ENCODE peak calls at places on chromosomes 16 and 17, in four cellular contexts. B, U, P and W are unnamed samples.
A peak's percentile ranks its signal among the peaks of the same experiment; 100 is the strongest.

GRCh38 chr17:67027031-67027628 is 17.2 kb upstream of the CACNG1 start:
- DNase-seq in P (no peak), U (no peak), B (peak; percentile 17), W (no peak)

GRCh38 chr17:77083547-77083946 is 57.2 kb upstream of the SEC14L1 start:
- DNase-seq in P (no peak), U (no peak), B (no peak), W (no peak)

GRCh38 chr17:44956076-44956475 is 8.5 kb upstream of the KIF18B start:
- DNase-seq in P (no peak), U (no peak), B (no peak), W (no peak)

GRCh38 chr16:67014641-67015315 is 14.2 kb upstream of the CBFB start:
- DNase-seq in P (no peak), U (no peak), B (no peak), W (no peak)

GRCh38 chr17:74054249-74054648 is 149.2 kb upstream of the RPL38 start:
- DNase-seq in U (no peak), B (no peak), P (no peak), W (no peak)

GRCh38 chr17:31321971-31322370 is 549 bp upstream of the EVI2A start:
- DNase-seq in B (no peak), U (no peak), P (no peak), W (no peak)

GRCh38 chr17:72386619-72387237 is 265.9 kb downstream of the SOX9 start:
- DNase-seq in P (no peak), U (no peak), B (no peak), W (no peak)

GRCh38 chr16:74605746-74606520 is 981 bp downstream of the GLG1 start:
- DNase-seq in U (no peak), B (no peak), P (no peak), W (no peak)

GRCh38 chr16:66013497-66013896 is 353.0 kb upstream of the CDH5 start:
- DNase-seq in P (no peak), B (no peak), U (no peak), W (no peak)

GRCh38 chr17:55605705-55606104 is 94.5 kb upstream of the SMIM36 start:
- DNase-seq in P (no peak), U (no peak), B (no peak), W (no peak)

GRCh38 chr16:15949210-15950166 is at the start of gene ABCC1:
- DNase-seq in U (no peak), B (no peak), P (peak; percentile 52), W (peak; percentile 70)

GRCh38 chr16:87895641-87896141 is 26.4 kb upstream of the SLC7A5 start:
- DNase-seq in U (no peak), P (no peak), B (peak; percentile 52), W (no peak)

GRCh38 chr17:48002920-48003685 is 32.2 kb downstream of the CDK5RAP3 start:
- DNase-seq in B (no peak), P (peak; percentile 79), U (no peak), W (no peak)

DNA sequence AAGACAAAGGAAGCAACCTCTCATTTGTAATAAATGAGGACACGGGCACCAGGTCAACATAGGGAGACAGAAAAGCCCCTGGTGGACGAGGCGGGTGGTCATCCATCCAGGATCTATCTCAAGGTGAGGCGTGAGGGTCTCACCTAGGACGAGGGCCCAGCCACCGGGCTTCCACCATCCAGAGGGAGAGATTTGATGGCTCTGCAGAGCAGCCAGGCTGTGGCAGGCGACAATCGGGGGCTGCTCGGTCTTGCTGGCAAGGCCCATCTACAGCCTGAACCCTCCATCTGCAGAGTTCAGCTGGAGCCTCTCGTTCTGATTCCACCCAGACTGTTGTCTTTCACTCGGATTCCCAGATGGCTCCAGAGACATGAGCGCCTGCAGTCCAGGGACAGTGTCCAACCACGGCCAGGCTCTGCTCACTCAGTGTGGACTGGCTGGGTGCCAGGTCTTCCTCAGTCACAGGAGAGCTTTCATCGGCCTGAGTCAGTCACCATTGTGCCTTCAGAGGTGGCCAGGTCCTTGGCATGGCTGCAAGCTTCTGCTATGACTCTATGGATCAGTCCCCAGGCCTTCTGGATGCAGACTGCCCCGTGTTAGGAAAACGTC is 5.9 kb downstream of the LITAFD start:
- DNase-seq in P (no peak), B (peak; percentile 78), U (no peak), W (no peak)
- H3K9ac ChIP-seq in P (no peak overlapping the region), B (no peak overlapping the region), U (no peak overlapping the region), W (no peak overlapping the region)

GRCh38 chr17:52762794-52763167 is 604.3 kb upstream of the CA10 start:
- DNase-seq in B (no peak), P (no peak), U (no peak), W (peak; percentile 61)

GRCh38 chr17:52756739-52757138 is 598.2 kb upstream of the CA10 start:
- DNase-seq in U (no peak), B (no peak), P (no peak), W (no peak)

GRCh38 chr17:52759864-52760263 is 601.4 kb upstream of the CA10 start:
- DNase-seq in U (no peak), B (no peak), P (no peak), W (no peak)

GRCh38 chr17:52758481-52758880 is 600.0 kb upstream of the CA10 start:
- DNase-seq in B (no peak), P (no peak), U (no peak), W (no peak)

DNA sequence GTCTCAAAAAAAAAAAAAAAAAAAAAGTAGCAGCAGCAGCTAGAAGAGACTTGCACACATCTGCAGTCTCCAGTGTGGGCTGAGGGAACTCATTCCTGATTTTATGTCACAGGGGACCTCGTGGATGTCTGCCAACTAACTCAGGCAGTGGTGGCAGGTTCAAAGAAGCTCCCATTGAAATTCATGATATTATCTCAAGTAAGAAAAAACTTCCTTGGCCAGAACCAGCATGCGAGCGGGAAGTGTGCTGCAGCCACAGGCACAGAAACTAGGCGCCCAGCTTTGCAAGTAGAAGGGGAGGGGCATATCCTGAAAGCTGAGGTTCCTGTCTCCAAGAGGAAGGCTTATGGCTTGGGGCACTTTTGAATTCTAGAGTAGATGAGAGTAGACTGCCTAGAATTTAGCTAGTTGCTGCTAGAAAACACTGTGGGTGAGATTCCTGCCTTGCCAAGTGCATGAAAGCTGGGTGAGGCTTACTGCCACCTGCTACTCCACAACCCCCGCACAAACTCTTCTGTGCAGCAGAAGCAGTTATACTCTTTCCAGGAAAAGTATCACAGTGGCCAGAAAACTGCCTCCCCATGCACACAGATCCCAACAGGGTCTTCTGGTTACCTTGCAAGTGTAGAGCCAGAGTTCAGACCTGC is 603.8 kb upstream of the CA10 start:
- DNase-seq in P (peak; percentile 32), U (no peak), B (no peak), W (peak; percentile 32)
- H4K5ac ChIP-seq in P (no peak overlapping the region), U (no peak overlapping the region), B (no peak overlapping the region), W (no peak overlapping the region)

DNA sequence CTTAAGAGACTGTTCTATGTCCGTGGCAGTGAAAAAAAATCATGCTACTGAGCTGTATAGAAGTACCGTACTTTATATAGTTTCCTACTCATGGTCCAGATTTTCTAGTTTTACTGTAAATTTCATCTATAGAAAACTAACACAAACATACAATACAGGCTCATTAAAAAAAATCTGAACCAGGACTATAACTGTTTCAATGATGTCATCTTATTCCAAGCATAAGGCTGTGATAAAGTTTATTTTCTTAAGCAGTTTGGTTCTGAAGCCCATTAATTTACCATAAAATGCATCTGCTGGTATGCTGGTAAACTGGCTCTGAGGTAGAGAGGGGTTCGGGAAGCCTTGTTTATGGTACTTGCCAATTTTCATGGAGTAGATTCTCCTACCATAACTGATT is 16.7 kb upstream of the NETO2 start:
- DNase-seq in P (no peak), B (no peak), U (no peak), W (no peak)
- H3K9ac ChIP-seq in P (no peak overlapping the region), B (no peak overlapping the region), U (no peak overlapping the region), W (no peak overlapping the region)

GRCh38 chr17:80851277-80851925 is 140.2 kb upstream of the CHMP6 start:
- DNase-seq in B (no peak), U (no peak), P (no peak), W (no peak)
- H4K5ac ChIP-seq in B (no peak overlapping the region), U (no peak overlapping the region), P (no peak overlapping the region), W (no peak overlapping the region)

GRCh38 chr17:50196826-50197225 is 4.6 kb downstream of the COL1A1 start:
- DNase-seq in P (no peak), U (no peak), B (peak; percentile 84), W (no peak)

GRCh38 chr17:50196036-50196435 is 5.4 kb downstream of the COL1A1 start:
- DNase-seq in P (no peak), U (no peak), B (peak; percentile 30), W (no peak)

GRCh38 chr17:50192873-50193274 is 8.6 kb downstream of the COL1A1 start:
- DNase-seq in U (no peak), P (no peak), B (no peak), W (no peak)

GRCh38 chr17:50194441-50195195 is 6.8 kb downstream of the COL1A1 start:
- DNase-seq in P (no peak), U (no peak), B (no peak), W (no peak)

DNA sequence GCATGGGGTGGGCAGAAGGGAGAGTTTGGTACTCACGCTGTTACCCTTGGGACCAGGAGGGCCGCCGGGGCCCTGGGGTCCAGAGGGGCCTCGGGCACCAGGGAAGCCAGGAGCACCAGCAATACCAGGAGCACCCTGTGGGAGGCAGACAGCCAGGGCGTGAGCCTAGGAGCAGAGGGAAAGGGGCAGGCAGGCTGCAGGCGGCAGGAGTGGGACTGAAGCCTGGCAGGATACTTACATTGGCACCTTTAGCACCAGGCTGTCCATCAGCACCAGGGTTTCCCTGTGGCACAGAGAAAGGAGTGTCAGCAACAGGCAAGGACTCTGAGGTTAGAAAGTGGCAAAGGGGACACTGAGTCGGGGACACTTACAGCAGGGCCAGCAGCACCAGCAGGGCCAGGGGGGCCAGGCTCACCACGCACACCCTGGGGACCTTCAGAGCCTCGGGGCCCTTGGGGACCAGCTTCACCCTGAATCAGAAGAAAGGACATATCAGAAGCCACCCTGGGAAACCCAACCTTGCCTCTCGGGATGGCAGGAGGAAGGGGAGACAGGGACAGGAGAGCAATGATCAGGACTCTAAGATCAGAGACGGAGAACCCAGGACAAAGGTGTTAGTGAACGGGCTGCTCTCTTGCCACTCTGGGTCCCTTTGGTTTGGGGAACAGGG is 6.1 kb downstream of the COL1A1 start:
- DNase-seq in U (no peak), P (no peak), B (peak; percentile 74), W (no peak)
- H3K9ac ChIP-seq in U (no peak overlapping the region), P (no peak overlapping the region), B (peak overlapping the region; percentile 98), W (no peak overlapping the region)

GRCh38 chr16:35414563-35414962 is 1955.2 kb downstream of the TP53TG3F start:
- DNase-seq in U (no peak), P (no peak), B (no peak), W (no peak)
- H4K5ac ChIP-seq in U (no peak overlapping the region), P (no peak overlapping the region), B (no peak overlapping the region), W (no peak overlapping the region)

GRCh38 chr17:7211512-7212277 is 7.9 kb downstream of the DLG4 start:
- DNase-seq in P (peak; percentile 50), B (no peak), U (no peak), W (peak; percentile 46)

GRCh38 chr17:7204828-7205461 is 14.7 kb downstream of the DLG4 start:
- DNase-seq in P (peak; percentile 99), U (peak; percentile 89), B (peak; percentile 85), W (peak; percentile 98)

GRCh38 chr17:7207120-7208001 is 12.3 kb downstream of the DLG4 start:
- DNase-seq in B (peak; percentile 33), U (no peak), P (peak; percentile 36), W (no peak)

GRCh38 chr17:7208754-7209460 is 10.7 kb downstream of the DLG4 start:
- DNase-seq in U (no peak), P (peak; percentile 24), B (no peak), W (no peak)

GRCh38 chr17:7208027-7208571 is 11.5 kb downstream of the DLG4 start:
- DNase-seq in P (peak; percentile 93), U (no peak), B (no peak), W (peak; percentile 88)
- H3K9ac ChIP-seq in P (no peak overlapping the region), U (no peak overlapping the region), B (no peak overlapping the region), W (peak overlapping the region; percentile 20)